ENCODE peak calls at places on chromosomes 2 and 18, in five cellular contexts. B is dermis microvascular lymphatic vessel endothelial cell, N is posterior cingulate gyrus, G is skeletal muscle cell, W is GM12865. O is an unnamed sample.

GRCh38 chr2:97731274-97732050 is 18.1 kb downstream of the ZAP70 start:
- DNase-seq in B (no peak), N (no peak), G (no peak), W (no peak), O (no peak)

GRCh38 chr2:202344178-202344577 is 31.9 kb upstream of the BMPR2 start:
- DNase-seq in B (peak; percentile 15), N (no peak), G (no peak), W (no peak), O (no peak)

GRCh38 chr2:97673915-97674283 is 4.4 kb downstream of the C2orf92 start:
- DNase-seq in B (no peak), N (no peak), G (no peak), W (peak; percentile 49), O (peak; percentile 41)

GRCh38 chr2:19373352-19373751 is 14.9 kb upstream of the OSR1 start:
- DNase-seq in B (no peak), N (no peak), G (no peak), W (no peak), O (no peak)

GRCh38 chr2:234931369-234931768 is 20.4 kb upstream of the SH3BP4 start:
- DNase-seq in B (no peak), N (no peak), G (no peak), W (no peak), O (no peak)

GRCh38 chr18:55534547-55534946 is 53.4 kb downstream of the TCF4 start:
- DNase-seq in B (no peak), N (no peak), G (no peak), W (peak; percentile 63), O (no peak)

GRCh38 chr2:42567389-42567788 is 1.0 kb upstream of the MTA3 start:
- DNase-seq in B (no peak), N (no peak), G (peak; percentile 26), W (peak; percentile 13), O (no peak)

GRCh38 chr18:47932603-47933002 is 2.1 kb upstream of the SMAD2 start:
- DNase-seq in B (no peak), N (no peak), G (no peak), W (no peak), O (no peak)

GRCh38 chr2:12412898-12413305 is 303.8 kb upstream of the TRIB2 start:
- DNase-seq in B (peak; percentile 25), N (no peak), G (no peak), W (peak; percentile 89), O (peak; percentile 43)

GRCh38 chr2:158912122-158912521 is 56.3 kb upstream of the TANC1 start:
- DNase-seq in B (no peak), N (no peak), G (no peak), W (no peak), O (no peak)

GRCh38 chr2:173678186-173678585 is 287.0 kb downstream of the SP3 start:
- DNase-seq in B (no peak), N (no peak), G (no peak), W (no peak), O (no peak)

GRCh38 chr2:96393989-96394761 is 58.6 kb downstream of the NCAPH start:
- DNase-seq in B (no peak), N (peak; percentile 59), G (no peak), W (no peak), O (no peak)

GRCh38 chr18:37769846-37770245 is 204.2 kb upstream of the CELF4 start:
- DNase-seq in B (no peak), N (no peak), G (no peak), W (no peak), O (no peak)

GRCh38 chr2:133338224-133338623 is 230.0 kb downstream of the NCKAP5 start:
- DNase-seq in B (no peak), N (no peak), G (peak; percentile 13), W (no peak), O (no peak)

GRCh38 chr2:51782874-51783765 is 751.2 kb upstream of the NRXN1 start:
- DNase-seq in B (no peak), N (no peak), G (peak; percentile 45), W (no peak), O (no peak)

GRCh38 chr18:78662879-78663278 is 316.7 kb upstream of the SALL3 start:
- DNase-seq in B (no peak), N (no peak), G (no peak), W (no peak), O (no peak)

GRCh38 chr18:36711813-36712444 is 116.9 kb downstream of the TPGS2 start:
- DNase-seq in B (no peak), N (no peak), G (peak; percentile 76), W (no peak), O (no peak)

GRCh38 chr2:200658278-200658864 is 72.6 kb downstream of the AOX1 start:
- DNase-seq in B (peak; percentile 6), N (no peak), G (no peak), W (peak; percentile 5), O (no peak)

GRCh38 chr2:199015072-199015471 is 442.7 kb downstream of the SATB2 start:
- DNase-seq in B (no peak), N (no peak), G (no peak), W (no peak), O (no peak)

GRCh38 chr2:43051316-43051715 is 175.1 kb downstream of the ZFP36L2 start:
- DNase-seq in B (peak; percentile 76), N (no peak), G (no peak), W (no peak), O (no peak)

GRCh38 chr18:75248426-75249191 is 38.0 kb downstream of the TSHZ1 start:
- DNase-seq in B (no peak), N (no peak), G (no peak), W (no peak), O (no peak)

GRCh38 chr18:76620326-76620813 is 125.3 kb upstream of the ZNF516 start:
- DNase-seq in B (peak; percentile 36), N (peak; percentile 46), G (peak; percentile 46), W (peak; percentile 76), O (peak; percentile 83)

GRCh38 chr2:41579811-41580210 is 468.0 kb upstream of the PKDCC start:
- DNase-seq in B (no peak), N (no peak), G (no peak), W (no peak), O (no peak)

GRCh38 chr2:166127217-166128155 is at the start of gene SCN1A:
- DNase-seq in B (peak; percentile 55), N (peak; percentile 36), G (no peak), W (peak; percentile 38), O (peak; percentile 25)

GRCh38 chr2:182368446-182368845 is 58.4 kb downstream of the PDE1A start:
- DNase-seq in B (no peak), N (no peak), G (peak; percentile 36), W (no peak), O (no peak)

GRCh38 chr2:176581557-176582150 is 312.4 kb downstream of the MTX2 start:
- DNase-seq in B (no peak), N (no peak), G (no peak), W (no peak), O (no peak)

GRCh38 chr2:227772932-227773331 is 27.2 kb downstream of the SCYGR8 start:
- DNase-seq in B (no peak), N (no peak), G (no peak), W (no peak), O (no peak)

GRCh38 chr18:40851014-40851429 is 1104.0 kb upstream of the PIK3C3 start:
- DNase-seq in B (no peak), N (no peak), G (peak; percentile 39), W (no peak), O (no peak)

GRCh38 chr18:23636041-23636399 is 26.7 kb downstream of the ANKRD29 start:
- DNase-seq in B (no peak), N (no peak), G (no peak), W (no peak), O (no peak)

GRCh38 chr2:9010866-9011265 is 7.4 kb upstream of the MBOAT2 start:
- DNase-seq in B (no peak), N (no peak), G (peak; percentile 60), W (no peak), O (no peak)

GRCh38 chr2:231614559-231615057 is 21.9 kb downstream of the TEX44 start:
- DNase-seq in B (peak; percentile 62), N (peak; percentile 64), G (no peak), W (peak; percentile 88), O (peak; percentile 66)

GRCh38 chr18:23341983-23342382 is 111.1 kb upstream of the RIOK3 start:
- DNase-seq in B (no peak), N (no peak), G (no peak), W (no peak), O (no peak)

GRCh38 chr2:177763532-177764265 is 308.9 kb downstream of the PDE11A start:
- DNase-seq in B (peak; percentile 80), N (peak; percentile 75), G (no peak), W (peak; percentile 83), O (peak; percentile 67)

GRCh38 chr2:30678410-30679137 is 128.7 kb downstream of the CAPN13 start:
- DNase-seq in B (no peak), N (no peak), G (no peak), W (no peak), O (no peak)